ENCODE peak calls at places on chromosome 5, in four cellular contexts. One of them, this sample, is unnamed.
A peak's percentile ranks its signal among the peaks of the same experiment; 100 is the strongest.

GRCh38 chr5:150181035-150181434 is 8.8 kb upstream of the SLC6A7 start:
- DNase-seq in HepG2: no peak
- DNase-seq in K562: no peak
- DNase-seq in GM12878: no peak
- DNase-seq in this sample: no peak

GRCh38 chr5:167725741-167726140 is 565.7 kb upstream of the WWC1 start:
- DNase-seq in HepG2: no peak
- DNase-seq in K562: no peak
- DNase-seq in GM12878: no peak
- DNase-seq in this sample: no peak

GRCh38 chr5:136047858-136048257 is 19.1 kb downstream of the TGFBI start:
- DNase-seq in HepG2: no peak
- DNase-seq in K562: no peak
- DNase-seq in GM12878: no peak
- DNase-seq in this sample: no peak

GRCh38 chr5:143495124-143495523 is 91.6 kb upstream of the NR3C1 start:
- DNase-seq in HepG2: peak; percentile 56
- DNase-seq in K562: no peak
- DNase-seq in GM12878: no peak
- DNase-seq in this sample: no peak

GRCh38 chr5:125815-126214 is 33.8 kb downstream of the PLEKHG4B start:
- DNase-seq in HepG2: no peak
- DNase-seq in K562: no peak
- DNase-seq in GM12878: no peak
- DNase-seq in this sample: no peak

GRCh38 chr5:56848206-56848605 is 32.9 kb downstream of the MAP3K1 start:
- DNase-seq in HepG2: no peak
- DNase-seq in K562: no peak
- DNase-seq in GM12878: no peak
- DNase-seq in this sample: no peak

GRCh38 chr5:152472096-152472495 is 67.0 kb upstream of the NMUR2 start:
- DNase-seq in HepG2: no peak
- DNase-seq in K562: no peak
- DNase-seq in GM12878: no peak
- DNase-seq in this sample: no peak

GRCh38 chr5:56513141-56513540 is 280.0 kb upstream of the ANKRD55 start:
- DNase-seq in HepG2: no peak
- DNase-seq in K562: no peak
- DNase-seq in GM12878: no peak
- DNase-seq in this sample: no peak

GRCh38 chr5:90113108-90113507 is 296.4 kb downstream of the CETN3 start:
- DNase-seq in HepG2: no peak
- DNase-seq in K562: no peak
- DNase-seq in GM12878: no peak
- DNase-seq in this sample: no peak

GRCh38 chr5:149839761-149840160 is 104.8 kb downstream of the PDE6A start:
- DNase-seq in HepG2: no peak
- DNase-seq in K562: no peak
- DNase-seq in GM12878: no peak
- DNase-seq in this sample: no peak

GRCh38 chr5:172147857-172148256 is 40.2 kb downstream of the STK10 start:
- DNase-seq in HepG2: no peak
- DNase-seq in K562: no peak
- DNase-seq in GM12878: no peak
- DNase-seq in this sample: no peak

GRCh38 chr5:75460947-75461346 is 50.5 kb downstream of the CERT1 start:
- DNase-seq in HepG2: no peak
- DNase-seq in K562: no peak
- DNase-seq in GM12878: peak; percentile 33
- DNase-seq in this sample: no peak

GRCh38 chr5:151140686-151141459 is 16.7 kb downstream of the ANXA6 start:
- DNase-seq in HepG2: no peak
- DNase-seq in K562: no peak
- DNase-seq in GM12878: no peak
- DNase-seq in this sample: no peak

GRCh38 chr5:31614147-31615030 is 24.5 kb upstream of the PDZD2 start:
- DNase-seq in HepG2: no peak
- DNase-seq in K562: no peak
- DNase-seq in GM12878: no peak
- DNase-seq in this sample: no peak

GRCh38 chr5:122351416-122352157 is 39.5 kb downstream of the SNCAIP start:
- DNase-seq in HepG2: no peak
- DNase-seq in K562: no peak
- DNase-seq in GM12878: no peak
- DNase-seq in this sample: no peak

GRCh38 chr5:135916638-135917263 is 21.1 kb upstream of the IL9 start:
- DNase-seq in HepG2: no peak
- DNase-seq in K562: no peak
- DNase-seq in GM12878: no peak
- DNase-seq in this sample: no peak

GRCh38 chr5:26282190-26282589 is 756.2 kb downstream of the CDH9 start:
- DNase-seq in HepG2: no peak
- DNase-seq in K562: no peak
- DNase-seq in GM12878: no peak
- DNase-seq in this sample: no peak

GRCh38 chr5:54457094-54457531 is 1.6 kb downstream of the HSPB3 start:
- DNase-seq in HepG2: peak; percentile 6
- DNase-seq in K562: peak; percentile 36
- DNase-seq in GM12878: no peak
- DNase-seq in this sample: no peak

GRCh38 chr5:90802695-90803317 is 244.2 kb downstream of the ADGRV1 start:
- DNase-seq in HepG2: peak; percentile 25
- DNase-seq in K562: peak; percentile 41
- DNase-seq in GM12878: no peak
- DNase-seq in this sample: peak; percentile 41

GRCh38 chr5:89703799-89704198 is 705.8 kb downstream of the CETN3 start:
- DNase-seq in HepG2: no peak
- DNase-seq in K562: no peak
- DNase-seq in GM12878: no peak
- DNase-seq in this sample: peak; percentile 11

GRCh38 chr5:109029847-109030246 is 282.1 kb downstream of the FER start:
- DNase-seq in HepG2: no peak
- DNase-seq in K562: no peak
- DNase-seq in GM12878: no peak
- DNase-seq in this sample: no peak

GRCh38 chr5:39759696-39760095 is 334.9 kb upstream of the DAB2 start:
- DNase-seq in HepG2: no peak
- DNase-seq in K562: no peak
- DNase-seq in GM12878: no peak
- DNase-seq in this sample: no peak

GRCh38 chr5:54740141-54740540 is 222.6 kb downstream of the SNX18 start:
- DNase-seq in HepG2: no peak
- DNase-seq in K562: no peak
- DNase-seq in GM12878: no peak
- DNase-seq in this sample: no peak

GRCh38 chr5:132228241-132229035 is 785 bp upstream of the P4HA2 start:
- DNase-seq in HepG2: no peak
- DNase-seq in K562: no peak
- DNase-seq in GM12878: no peak
- DNase-seq in this sample: no peak

GRCh38 chr5:53406630-53407316 is 73.7 kb upstream of the FST start:
- DNase-seq in HepG2: peak; percentile 5
- DNase-seq in K562: no peak
- DNase-seq in GM12878: no peak
- DNase-seq in this sample: no peak

GRCh38 chr5:175387144-175387543 is 56.8 kb downstream of the DRD1 start:
- DNase-seq in HepG2: no peak
- DNase-seq in K562: no peak
- DNase-seq in GM12878: no peak
- DNase-seq in this sample: no peak

GRCh38 chr5:143874312-143874711 is 62.4 kb downstream of the HMHB1 start:
- DNase-seq in HepG2: no peak
- DNase-seq in K562: no peak
- DNase-seq in GM12878: no peak
- DNase-seq in this sample: no peak

GRCh38 chr5:161895510-161895909 is 47.6 kb downstream of the GABRA1 start:
- DNase-seq in HepG2: no peak
- DNase-seq in K562: no peak
- DNase-seq in GM12878: no peak
- DNase-seq in this sample: no peak

GRCh38 chr5:161889971-161890370 is 42.1 kb downstream of the GABRA1 start:
- DNase-seq in HepG2: no peak
- DNase-seq in K562: no peak
- DNase-seq in GM12878: no peak
- DNase-seq in this sample: no peak
- TF ChIP-seq ATF2 in HepG2: no peak
- TF ChIP-seq ATF2 in K562: no peak
- TF ChIP-seq ATF2 in GM12878: no peak
- TF ChIP-seq ATF2 in this sample: no peak

GRCh38 chr5:102670224-102670836 is 84.8 kb upstream of the PAM start:
- DNase-seq in HepG2: peak; percentile 22
- DNase-seq in K562: peak; percentile 71
- DNase-seq in GM12878: no peak
- DNase-seq in this sample: peak; percentile 59
- TF ChIP-seq CBFB in HepG2: no peak
- TF ChIP-seq CBFB in K562: no peak
- TF ChIP-seq CBFB in GM12878: no peak
- TF ChIP-seq CBFB in this sample: no peak

DNA sequence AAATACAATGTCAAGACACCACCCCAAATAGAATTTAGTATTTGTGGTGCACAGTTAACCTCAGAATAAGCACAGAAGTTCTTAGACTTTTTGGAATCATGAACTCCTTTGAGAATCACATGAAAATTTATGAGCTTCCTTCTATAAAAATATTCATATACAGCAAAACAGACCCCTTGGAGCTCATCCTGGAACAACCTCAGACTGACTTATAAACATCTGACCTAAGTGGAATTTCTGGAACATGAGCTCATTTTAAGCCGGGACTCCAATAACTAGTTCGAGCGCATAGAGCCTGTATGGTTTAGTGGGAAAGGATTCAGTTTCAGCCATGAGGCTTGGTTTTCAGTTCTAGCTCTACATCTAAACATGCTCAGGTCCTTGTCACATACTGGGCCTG is 192.3 kb downstream of the DEPDC1B start:
- DNase-seq in HepG2: no peak
- DNase-seq in K562: no peak
- DNase-seq in GM12878: no peak
- DNase-seq in this sample: no peak
- TF ChIP-seq ATF2 in HepG2: no peak
- TF ChIP-seq ATF2 in K562: no peak
- TF ChIP-seq ATF2 in GM12878: no peak
- TF ChIP-seq ATF2 in this sample: no peak

GRCh38 chr5:1515921-1516571 is 7.7 kb downstream of the LPCAT1 start:
- DNase-seq in HepG2: peak; percentile 67
- DNase-seq in K562: no peak
- DNase-seq in GM12878: no peak
- DNase-seq in this sample: peak; percentile 17
- TF ChIP-seq CBFB in HepG2: no peak
- TF ChIP-seq CBFB in K562: no peak
- TF ChIP-seq CBFB in GM12878: no peak
- TF ChIP-seq CBFB in this sample: no peak

GRCh38 chr5:33888582-33888981 is 3.2 kb downstream of the ADAMTS12 start:
- DNase-seq in HepG2: no peak
- DNase-seq in K562: no peak
- DNase-seq in GM12878: no peak
- DNase-seq in this sample: no peak

GRCh38 chr5:33892419-33893151 is 795 bp upstream of the ADAMTS12 start:
- DNase-seq in HepG2: peak; percentile 2
- DNase-seq in K562: no peak
- DNase-seq in GM12878: no peak
- DNase-seq in this sample: no peak

GRCh38 chr5:33891731-33892418 is at the start of gene ADAMTS12:
- DNase-seq in HepG2: no peak
- DNase-seq in K562: no peak
- DNase-seq in GM12878: no peak
- DNase-seq in this sample: peak; percentile 70

GRCh38 chr5:33890147-33890546 is 1.6 kb downstream of the ADAMTS12 start:
- DNase-seq in HepG2: peak; percentile 4
- DNase-seq in K562: no peak
- DNase-seq in GM12878: no peak
- DNase-seq in this sample: no peak

DNA sequence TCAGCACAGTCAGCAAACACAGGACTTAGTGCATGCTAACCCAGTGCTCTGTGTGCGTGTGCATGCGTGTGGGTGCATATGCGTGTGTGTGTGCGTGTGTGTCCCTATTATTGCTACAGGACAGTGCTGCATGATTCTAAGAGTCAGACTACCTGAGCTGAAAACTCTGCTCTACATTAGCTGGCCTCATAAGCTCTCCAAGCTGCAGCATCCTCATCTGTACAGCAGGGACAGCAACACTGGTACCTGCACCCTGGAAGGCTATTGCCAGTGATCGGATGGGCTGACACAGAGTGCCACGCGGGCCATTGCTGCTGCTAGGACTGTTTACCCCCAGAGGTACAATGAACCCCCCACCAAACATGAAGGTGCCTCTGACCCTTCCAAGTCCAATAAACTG is 1.2 kb downstream of the ADAMTS12 start:
- DNase-seq in HepG2: no peak
- DNase-seq in K562: no peak
- DNase-seq in GM12878: no peak
- DNase-seq in this sample: peak; percentile 15
- TF ChIP-seq ATF2 in HepG2: no peak
- TF ChIP-seq ATF2 in K562: no peak
- TF ChIP-seq ATF2 in GM12878: no peak
- TF ChIP-seq ATF2 in this sample: no peak